ENCODE peak calls at places on chromosomes 11 and 22, in seven cellular contexts. R is mammary epithelial cell; C is CD8-positive, alpha-beta T cell; X is Peyer's patch; V is esophagus muscularis mucosa; E is fibroblast of mammary gland; J is AG10803. T is an unnamed sample.

GRCh38 chr11:27058456-27058855 is 17.8 kb downstream of the BBOX1 start:
- DNase-seq in V (no peak), J (peak; percentile 50), C (no peak), R (no peak), E (peak; percentile 69), X (no peak), T (no peak)

GRCh38 chr22:35329114-35329847 is 29.6 kb downstream of the TOM1 start:
- DNase-seq in E (no peak), R (no peak), V (no peak), J (no peak), X (no peak), C (no peak), T (no peak)

GRCh38 chr11:134863294-134863693 is 451.3 kb upstream of the B3GAT1 start:
- DNase-seq in E (no peak), C (no peak), V (no peak), J (no peak), X (no peak), R (no peak), T (no peak)

GRCh38 chr11:111329306-111330204 is 31.2 kb downstream of the POU2AF3 start:
- DNase-seq in V (no peak), R (no peak), E (no peak), C (no peak), J (no peak), X (no peak), T (no peak)

GRCh38 chr11:68012843-68013610 is 2.9 kb downstream of the ALDH3B1 start:
- DNase-seq in E (peak; percentile 85), C (no peak), V (no peak), J (peak; percentile 98), X (no peak), R (peak; percentile 91), T (peak; percentile 53)

GRCh38 chr11:78078218-78079167 is 1.2 kb downstream of the NDUFC2 start:
- DNase-seq in C (no peak), X (no peak), V (no peak), E (no peak), R (no peak), J (no peak), T (no peak)

GRCh38 chr11:22711880-22712279 is 45.5 kb downstream of the GAS2 start:
- DNase-seq in X (no peak), V (no peak), R (peak; percentile 36), J (no peak), C (no peak), E (no peak), T (no peak)

GRCh38 chr11:82823635-82824614 is 76.3 kb downstream of the PRCP start:
- DNase-seq in X (no peak), E (no peak), J (no peak), C (no peak), R (no peak), V (no peak), T (no peak)

GRCh38 chr22:26589367-26589844 is 526 bp downstream of the TPST2 start:
- DNase-seq in C (peak; percentile 55), X (peak; percentile 66), V (no peak), E (peak; percentile 20), J (peak; percentile 34), R (no peak), T (peak; percentile 62)

GRCh38 chr22:24695958-24696511 is 78.5 kb downstream of the PIWIL3 start:
- DNase-seq in J (no peak), X (peak; percentile 59), E (no peak), C (no peak), R (no peak), V (no peak), T (peak; percentile 38)

GRCh38 chr11:91158901-91159537 is 936.2 kb upstream of the CHORDC1 start:
- DNase-seq in J (no peak), X (no peak), V (no peak), E (peak; percentile 8), R (peak; percentile 42), C (no peak), T (no peak)

GRCh38 chr11:20351870-20352269 is 11.6 kb upstream of the HTATIP2 start:
- DNase-seq in E (no peak), C (no peak), R (no peak), V (no peak), X (no peak), J (no peak), T (no peak)

GRCh38 chr11:57493507-57494503 is 21.7 kb downstream of the SLC43A1 start:
- DNase-seq in X (peak; percentile 73), J (no peak), R (peak; percentile 51), C (peak; percentile 76), E (no peak), V (no peak), T (peak; percentile 74)

GRCh38 chr11:31355131-31355530 is 14.4 kb downstream of the DCDC1 start:
- DNase-seq in C (no peak), E (peak; percentile 61), R (peak; percentile 24), X (no peak), V (no peak), J (peak; percentile 22), T (no peak)

GRCh38 chr11:130763087-130763980 is 152.9 kb downstream of the SNX19 start:
- DNase-seq in C (no peak), X (no peak), R (no peak), V (no peak), J (peak; percentile 46), E (peak; percentile 81), T (no peak)

GRCh38 chr22:40487663-40488249 is 117.4 kb downstream of the SGSM3 start:
- DNase-seq in V (no peak), E (peak; percentile 45), X (no peak), C (no peak), J (peak; percentile 45), R (no peak), T (no peak)

GRCh38 chr22:19429950-19430889 is 1.3 kb downstream of the HIRA start:
- DNase-seq in X (peak; percentile 54), C (peak; percentile 67), E (peak; percentile 80), J (peak; percentile 58), R (peak; percentile 46), V (no peak), T (no peak)

GRCh38 chr22:22855617-22856308 is 31.9 kb upstream of the IGLL5 start:
- DNase-seq in E (peak; percentile 10), C (peak; percentile 33), X (no peak), V (peak; percentile 86), J (no peak), R (no peak), T (peak; percentile 33)

GRCh38 chr11:128949791-128950454 is 7.3 kb upstream of the TP53AIP1 start:
- DNase-seq in E (peak; percentile 26), C (no peak), V (no peak), J (peak; percentile 39), R (no peak), X (no peak), T (peak; percentile 28)

GRCh38 chr11:126310229-126310991 is 6.5 kb downstream of the DCPS start:
- DNase-seq in J (peak; percentile 68), R (peak; percentile 50), V (peak; percentile 95), X (peak; percentile 72), C (peak; percentile 39), E (peak; percentile 78), T (peak; percentile 73)

GRCh38 chr11:118899706-118900360 is 16.1 kb downstream of the CXCR5 start:
- DNase-seq in C (peak; percentile 20), X (peak; percentile 44), J (no peak), E (no peak), V (no peak), R (no peak), T (no peak)

GRCh38 chr11:130601141-130601540 is 152.7 kb downstream of the ADAMTS15 start:
- DNase-seq in C (no peak), E (peak; percentile 87), R (no peak), V (peak; percentile 95), X (no peak), J (peak; percentile 82), T (peak; percentile 57)

GRCh38 chr11:116171271-116172140 is 601.3 kb downstream of the BUD13 start:
- DNase-seq in J (no peak), R (no peak), E (no peak), V (peak; percentile 84), C (no peak), X (no peak), T (no peak)

GRCh38 chr11:126494831-126495230 is 139.3 kb downstream of the ST3GAL4 start:
- DNase-seq in J (no peak), C (no peak), R (no peak), E (no peak), V (no peak), X (peak; percentile 24), T (no peak)

GRCh38 chr22:49586873-49587272 is 240.8 kb downstream of the BRD1 start:
- DNase-seq in X (no peak), E (no peak), C (no peak), R (no peak), J (no peak), V (no peak), T (no peak)

GRCh38 chr11:18010977-18011586 is 1.8 kb downstream of the SERGEF start:
- DNase-seq in J (no peak), V (no peak), C (no peak), X (no peak), E (no peak), R (no peak), T (no peak)
- H3K4me3 ChIP-seq in J (no peak overlapping the region), V (no peak overlapping the region), C (no peak overlapping the region), X (no peak overlapping the region), E (no peak overlapping the region), R (no peak overlapping the region), T (no peak overlapping the region)

GRCh38 chr11:65391007-65391406 is 4.6 kb downstream of the FRMD8 start:
- DNase-seq in J (peak; percentile 49), R (no peak), X (no peak), C (no peak), E (peak; percentile 33), V (no peak), T (no peak)
- TF ChIP-seq CTCF in J (peak; percentile 12), R (no peak), X (no peak), C (no peak), E (no peak), V (no peak), T (no peak)

GRCh38 chr11:61092280-61092766 is 10.0 kb upstream of the CD5 start:
- DNase-seq in X (no peak), V (no peak), J (no peak), E (no peak), C (peak; percentile 42), R (no peak), T (no peak)

GRCh38 chr11:61092908-61093763 is 9.2 kb upstream of the CD5 start:
- DNase-seq in C (no peak), R (no peak), E (no peak), X (no peak), J (no peak), V (no peak), T (no peak)

GRCh38 chr11:61090982-61091372 is 11.3 kb upstream of the CD5 start:
- DNase-seq in C (no peak), V (no peak), X (no peak), R (no peak), J (no peak), E (no peak), T (no peak)

GRCh38 chr11:61090521-61090920 is 11.8 kb upstream of the CD5 start:
- DNase-seq in R (no peak), V (no peak), E (no peak), X (no peak), C (no peak), J (no peak), T (no peak)

GRCh38 chr11:61091373-61092279 is 10.7 kb upstream of the CD5 start:
- DNase-seq in E (peak; percentile 31), J (peak; percentile 24), X (no peak), V (no peak), C (no peak), R (peak; percentile 13), T (no peak)
- H3K4me3 ChIP-seq in E (no peak overlapping the region), J (no peak overlapping the region), X (no peak overlapping the region), V (no peak overlapping the region), C (peak overlapping the region; percentile 33), R (no peak overlapping the region), T (no peak overlapping the region)

DNA sequence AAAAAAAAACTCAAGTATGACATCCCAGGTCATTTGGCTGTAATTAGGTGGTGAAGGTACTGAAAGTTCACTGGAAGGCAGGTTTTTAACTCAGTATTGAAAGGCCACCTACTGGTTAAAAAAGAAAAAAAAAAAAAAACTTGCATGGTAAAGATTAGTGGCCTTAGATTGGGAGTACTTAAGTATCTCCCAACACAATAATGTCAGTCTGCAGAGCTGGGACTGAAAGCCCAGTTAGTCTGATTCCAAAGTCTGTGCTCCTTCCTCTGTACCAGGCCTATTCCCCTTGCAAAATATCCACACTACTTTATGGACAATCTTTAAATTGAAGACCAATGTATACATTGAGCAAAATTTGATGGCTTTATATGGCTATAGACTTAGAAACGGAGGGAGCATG is 85.5 kb downstream of the NOX4 start:
- DNase-seq in V (no peak), R (peak; percentile 26), C (no peak), E (peak; percentile 26), J (peak; percentile 23), X (no peak), T (no peak)
- TF ChIP-seq CTCF in V (no peak), R (peak; percentile 46), C (no peak), E (peak; percentile 8), J (peak; percentile 33), X (no peak), T (no peak)